ENCODE peak calls at places on chromosomes 5 and 9, in four cellular contexts. Y, P, Z and B are unnamed samples.

GRCh38 chr5:179406031-179406681 is 60.9 kb upstream of the ADAMTS2 start:
- DNase-seq in P (no peak), Z (no peak), Y (no peak), B (peak; percentile 40)

GRCh38 chr5:12467799-12468198 is 563.6 kb upstream of the CTNND2 start:
- DNase-seq in Z (no peak), P (no peak), Y (no peak), B (no peak)

GRCh38 chr5:8445139-8445538 is 576.2 kb downstream of the MTRR start:
- DNase-seq in Y (no peak), Z (no peak), P (no peak), B (no peak)

GRCh38 chr9:569276-569675 is 272.2 kb upstream of the DMRT1 start:
- DNase-seq in P (no peak), Y (no peak), Z (no peak), B (no peak)

GRCh38 chr9:118522093-118523028 is 818.2 kb downstream of the TLR4 start:
- DNase-seq in P (no peak), Y (peak; percentile 85), Z (no peak), B (no peak)

GRCh38 chr5:128644863-128645262 is 106.8 kb upstream of the FBN2 start:
- DNase-seq in Z (no peak), Y (no peak), P (no peak), B (no peak)

GRCh38 chr5:912356-913091 is 19.8 kb downstream of the TRIP13 start:
- DNase-seq in Y (no peak), Z (no peak), P (no peak), B (peak; percentile 100)

GRCh38 chr5:121144764-121145163 is 680.7 kb downstream of the PRR16 start:
- DNase-seq in Z (no peak), Y (no peak), P (no peak), B (no peak)

GRCh38 chr9:134381671-134382505 is 55.6 kb downstream of the RXRA start:
- DNase-seq in P (no peak), Z (no peak), Y (no peak), B (no peak)

GRCh38 chr9:69066955-69067354 is 31.4 kb downstream of the FXN start:
- DNase-seq in Y (no peak), Z (no peak), P (no peak), B (no peak)

GRCh38 chr9:78539904-78540303 is 243.0 kb downstream of the PSAT1 start:
- DNase-seq in P (no peak), Y (no peak), Z (no peak), B (peak; percentile 80)

GRCh38 chr5:162272417-162272816 is 204.8 kb downstream of the GABRG2 start:
- DNase-seq in P (no peak), Y (no peak), Z (no peak), B (no peak)

GRCh38 chr9:3398232-3398648 is 127.6 kb downstream of the RFX3 start:
- DNase-seq in Z (no peak), P (no peak), Y (no peak), B (no peak)

GRCh38 chr9:105286098-105286497 is 41.6 kb downstream of the SLC44A1 start:
- DNase-seq in P (no peak), Z (no peak), Y (no peak), B (no peak)

GRCh38 chr5:172722309-172722815 is 48.6 kb downstream of the DUSP1 start:
- DNase-seq in Y (no peak), Z (no peak), P (no peak), B (no peak)

GRCh38 chr5:66231508-66231907 is 87.4 kb downstream of the SREK1 start:
- DNase-seq in Y (no peak), Z (no peak), P (no peak), B (no peak)

GRCh38 chr9:93010696-93011095 is 47.8 kb upstream of the SUSD3 start:
- DNase-seq in P (no peak), Z (no peak), Y (no peak), B (no peak)

GRCh38 chr9:16753256-16753655 is 117.2 kb downstream of the BNC2 start:
- DNase-seq in Z (no peak), P (no peak), Y (no peak), B (no peak)

GRCh38 chr5:56759521-56759920 is 55.8 kb upstream of the MAP3K1 start:
- DNase-seq in Y (no peak), P (no peak), Z (no peak), B (no peak)

GRCh38 chr5:31921852-31922305 is 252.2 kb downstream of the GOLPH3 start:
- DNase-seq in Y (no peak), P (no peak), Z (no peak), B (peak; percentile 28)

GRCh38 chr5:100889896-100890295 is 13.2 kb downstream of the ST8SIA4 start:
- DNase-seq in Z (no peak), Y (no peak), P (no peak), B (no peak)

GRCh38 chr9:105063665-105064247 is 135.8 kb upstream of the ABCA1 start:
- DNase-seq in P (no peak), Z (peak; percentile 27), Y (no peak), B (peak; percentile 70)

GRCh38 chr9:16726718-16727451 is 143.6 kb downstream of the BNC2 start:
- DNase-seq in Y (no peak), Z (peak; percentile 87), P (peak; percentile 88), B (peak; percentile 71)

GRCh38 chr9:105873851-105874250 is 179.5 kb downstream of the TMEM38B start:
- DNase-seq in P (no peak), Z (no peak), Y (no peak), B (no peak)

GRCh38 chr9:107587175-107587963 is 97.8 kb upstream of the KLF4 start:
- DNase-seq in Z (no peak), P (peak; percentile 65), Y (no peak), B (no peak)

GRCh38 chr9:5879419-5880181 is 11.1 kb upstream of the MLANA start:
- DNase-seq in Z (peak; percentile 19), Y (no peak), P (no peak), B (peak; percentile 56)

GRCh38 chr5:168681556-168682183 is 102.5 kb upstream of the PANK3 start:
- DNase-seq in Z (peak; percentile 31), P (no peak), Y (no peak), B (no peak)

GRCh38 chr5:181203842-181204560 is 995 bp downstream of the TRIM7 start:
- DNase-seq in P (peak; percentile 81), Z (no peak), Y (no peak), B (peak; percentile 58)

GRCh38 chr9:81754245-81754644 is 64.9 kb upstream of the TLE1 start:
- DNase-seq in Y (no peak), Z (no peak), P (no peak), B (no peak)

GRCh38 chr5:173604141-173604540 is 12.3 kb downstream of the BOD1 start:
- DNase-seq in Z (no peak), Y (no peak), P (no peak), B (no peak)

GRCh38 chr5:1552469-1553255 is 28.9 kb upstream of the LPCAT1 start:
- DNase-seq in Z (peak; percentile 22), P (no peak), Y (no peak), B (peak; percentile 42)

GRCh38 chr5:90356612-90357011 is 52.9 kb downstream of the CETN3 start:
- DNase-seq in P (no peak), Y (no peak), Z (no peak), B (no peak)

GRCh38 chr9:110207071-110207923 is 662 bp downstream of the C9orf152 start:
- DNase-seq in Y (no peak), P (no peak), Z (no peak), B (no peak)

GRCh38 chr9:70297141-70297540 is 38.4 kb downstream of the SMC5 start:
- DNase-seq in P (no peak), Y (no peak), Z (no peak), B (no peak)

DNA sequence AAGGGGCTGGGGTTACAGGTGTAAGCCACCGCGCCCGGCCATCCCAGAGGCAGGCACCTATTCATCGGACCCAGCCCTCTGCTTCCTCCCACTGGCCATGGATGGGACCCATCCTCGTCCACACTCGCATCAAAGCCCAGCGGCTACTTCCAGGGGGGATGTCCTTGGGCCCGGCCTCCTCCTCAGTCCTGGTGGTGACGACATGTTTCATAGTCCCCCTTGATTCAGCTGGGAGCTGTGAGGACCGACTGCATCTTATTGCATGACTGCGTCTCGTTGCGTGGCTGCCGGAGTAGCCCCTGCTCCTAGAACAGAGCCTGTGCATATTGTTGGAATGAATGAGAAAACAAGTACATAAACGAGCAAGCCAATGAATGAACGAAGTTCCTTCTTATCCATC is 12.8 kb downstream of the NCS1 start:
- DNase-seq in Z (no peak), P (no peak), Y (no peak), B (no peak)
- H3K27ac ChIP-seq in Z (peak overlapping the region; percentile 93), P (no peak overlapping the region), Y (no peak overlapping the region), B (peak overlapping the region; percentile 40)

GRCh38 chr9:91062281-91062680 is 260.7 kb downstream of the SYK start:
- DNase-seq in Z (no peak), P (no peak), Y (no peak), B (no peak)
- H3K27ac ChIP-seq in Z (no peak overlapping the region), P (no peak overlapping the region), Y (no peak overlapping the region), B (no peak overlapping the region)

GRCh38 chr5:134227786-134228185 is 1.9 kb upstream of the PPP2CA start:
- DNase-seq in Z (no peak), P (no peak), Y (no peak), B (no peak)
- H3K27ac ChIP-seq in Z (no peak overlapping the region), P (no peak overlapping the region), Y (no peak overlapping the region), B (no peak overlapping the region)

GRCh38 chr5:76807296-76807695 is 11.5 kb upstream of the F2RL1 start:
- DNase-seq in P (no peak), Z (no peak), Y (no peak), B (peak; percentile 43)
- H3K27ac ChIP-seq in P (peak overlapping the region; percentile 16), Z (no peak overlapping the region), Y (peak overlapping the region; percentile 77), B (peak overlapping the region; percentile 47)

GRCh38 chr9:120104771-120105170 is 475.2 kb downstream of the CDK5RAP2 start:
- DNase-seq in Y (no peak), Z (no peak), P (no peak), B (no peak)
- H3K27ac ChIP-seq in Y (no peak overlapping the region), Z (no peak overlapping the region), P (no peak overlapping the region), B (no peak overlapping the region)

DNA sequence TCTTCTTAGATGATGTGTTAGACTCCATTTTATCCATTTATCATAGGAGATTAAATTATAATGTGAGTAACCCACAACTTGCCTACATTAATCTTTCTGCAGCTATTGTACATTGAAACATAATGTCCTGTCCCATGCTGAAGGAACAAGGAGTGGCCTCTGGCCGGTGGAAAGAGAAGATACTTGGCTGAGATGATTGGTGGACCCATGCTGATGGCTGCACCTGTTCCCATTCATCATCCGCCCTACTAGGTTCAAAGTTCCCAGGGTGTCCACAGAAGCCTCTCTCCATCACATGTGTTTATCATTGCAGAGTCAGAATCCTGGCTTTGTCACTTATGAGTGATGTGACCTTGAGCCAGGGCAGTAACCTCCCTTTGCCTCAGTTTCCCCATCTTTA is 24.7 kb downstream of the FBXL7 start:
- DNase-seq in P (no peak), Z (no peak), Y (no peak), B (no peak)
- H3K27ac ChIP-seq in P (no peak overlapping the region), Z (no peak overlapping the region), Y (no peak overlapping the region), B (no peak overlapping the region)

GRCh38 chr5:143833179-143833578 is 21.2 kb downstream of the HMHB1 start:
- DNase-seq in Z (no peak), Y (no peak), P (no peak), B (no peak)

GRCh38 chr5:143841446-143841845 is 29.5 kb downstream of the HMHB1 start:
- DNase-seq in Y (no peak), P (no peak), Z (no peak), B (no peak)

GRCh38 chr5:143837306-143837848 is 25.4 kb downstream of the HMHB1 start:
- DNase-seq in Y (no peak), P (no peak), Z (no peak), B (no peak)

GRCh38 chr5:143836161-143836725 is 24.3 kb downstream of the HMHB1 start:
- DNase-seq in P (no peak), Z (no peak), Y (no peak), B (no peak)
- H3K27ac ChIP-seq in P (no peak overlapping the region), Z (no peak overlapping the region), Y (no peak overlapping the region), B (no peak overlapping the region)

GRCh38 chr5:175712313-175712680 is 54.4 kb downstream of the HRH2 start:
- DNase-seq in Y (no peak), P (no peak), Z (no peak), B (no peak)
- H3K27ac ChIP-seq in Y (no peak overlapping the region), P (no peak overlapping the region), Z (no peak overlapping the region), B (no peak overlapping the region)